ENCODE peak calls at places on chromosomes 2 and 18, in nine cellular contexts. C is renal cortical epithelial cell; K is effector memory CD8-positive, alpha-beta T cell; X is activated CD8-positive, alpha-beta memory T cell treated with anti-CD3 and anti-CD28 coated beads for 1 hour; P is CD4-positive, alpha-beta T cell; Z is HTR-8/SVneo; Q is activated CD4-positive, alpha-beta T cell treated with anti-CD3 and anti-CD28 coated beads, Interleukin-2, amount 50 U/mL, for 24 hours; U is cardiac fibroblast; I is putamen. A is an unnamed sample.
A peak's percentile ranks its signal among the peaks of the same experiment; 100 is the strongest.

GRCh38 chr18:53909668-53910067 is 314.8 kb downstream of the MBD2 start:
- DNase-seq in I (no peak), U (peak; percentile 13), Z (peak; percentile 0), Q (no peak), C (peak; percentile 33), P (no peak), K (no peak), X (no peak), A (peak; percentile 3)

GRCh38 chr2:36562245-36562644 is 35.7 kb downstream of the FEZ2 start:
- DNase-seq in K (no peak), P (no peak), I (no peak), U (peak; percentile 71), Q (no peak), X (no peak), Z (no peak), C (peak; percentile 72), A (no peak)

GRCh38 chr2:20050712-20051517 is 513 bp downstream of the LAPTM4A start:
- DNase-seq in U (peak; percentile 74), C (peak; percentile 59), P (peak; percentile 5), I (peak; percentile 48), Q (peak; percentile 5), X (no peak), Z (peak; percentile 53), K (peak; percentile 20), A (peak; percentile 31)

GRCh38 chr2:3054066-3054465 is 323.6 kb downstream of the EIPR1 start:
- DNase-seq in Z (no peak), Q (no peak), K (no peak), P (no peak), U (no peak), I (no peak), C (no peak), X (no peak), A (no peak)

GRCh38 chr2:68185541-68186164 is 28.0 kb downstream of the PNO1 start:
- DNase-seq in Q (peak; percentile 22), P (peak; percentile 43), K (peak; percentile 42), U (peak; percentile 46), I (no peak), X (peak; percentile 11), Z (peak; percentile 30), C (peak; percentile 27), A (peak; percentile 14)

GRCh38 chr2:238657132-238658053 is 190.5 kb upstream of the TWIST2 start:
- DNase-seq in I (no peak), Z (no peak), K (no peak), C (no peak), U (no peak), Q (no peak), P (no peak), X (no peak), A (peak; percentile 70)

GRCh38 chr18:78407456-78407823 is 572.2 kb upstream of the SALL3 start:
- DNase-seq in K (no peak), Z (no peak), I (no peak), C (no peak), Q (no peak), P (no peak), X (no peak), U (no peak), A (no peak)

GRCh38 chr2:74828534-74828933 is 5.4 kb upstream of the HK2 start:
- DNase-seq in Q (no peak), U (no peak), I (no peak), C (no peak), P (no peak), Z (no peak), K (no peak), X (no peak), A (no peak)

GRCh38 chr2:121804340-121804739 is 48.9 kb downstream of the TSN start:
- DNase-seq in Q (no peak), P (no peak), X (no peak), Z (no peak), U (peak; percentile 13), K (no peak), C (peak; percentile 13), I (no peak), A (no peak)

GRCh38 chr2:236562434-236562833 is 7.2 kb upstream of the ACKR3 start:
- DNase-seq in I (no peak), P (no peak), U (peak; percentile 22), C (peak; percentile 28), Z (no peak), K (no peak), Q (no peak), X (no peak), A (no peak)

GRCh38 chr18:76468345-76469275 is 26.4 kb downstream of the ZNF516 start:
- DNase-seq in Q (no peak), I (no peak), X (no peak), Z (no peak), C (no peak), U (no peak), P (no peak), K (no peak), A (no peak)

GRCh38 chr2:145807978-145808377 is 1288.1 kb upstream of the ZEB2 start:
- DNase-seq in U (peak; percentile 17), X (no peak), Z (no peak), C (peak; percentile 6), Q (no peak), K (no peak), I (no peak), P (no peak), A (peak; percentile 4)

GRCh38 chr2:228318218-228318617 is 136.7 kb upstream of the SPHKAP start:
- DNase-seq in I (no peak), K (no peak), P (no peak), C (peak; percentile 33), X (no peak), Q (no peak), U (peak; percentile 20), Z (peak; percentile 23), A (peak; percentile 25)

GRCh38 chr2:220157312-220157711 is 529.9 kb downstream of the SLC4A3 start:
- DNase-seq in U (no peak), C (no peak), Q (no peak), P (no peak), I (no peak), K (no peak), X (no peak), Z (no peak), A (no peak)

GRCh38 chr2:188808921-188809320 is 165.3 kb upstream of the COL3A1 start:
- DNase-seq in X (no peak), I (no peak), Q (no peak), K (no peak), P (no peak), U (peak; percentile 83), Z (no peak), C (peak; percentile 56), A (peak; percentile 54)

GRCh38 chr2:44780406-44780805 is 161.1 kb upstream of the SIX3 start:
- DNase-seq in K (no peak), Q (no peak), Z (no peak), I (no peak), U (no peak), X (no peak), P (no peak), C (no peak), A (no peak)

GRCh38 chr2:207616185-207616584 is 9.0 kb downstream of the METTL21A start:
- DNase-seq in P (no peak), K (no peak), I (no peak), Z (peak; percentile 22), Q (no peak), C (peak; percentile 19), X (no peak), U (peak; percentile 18), A (peak; percentile 22)

GRCh38 chr2:219001577-219002394 is 8.6 kb upstream of the CRYBA2 start:
- DNase-seq in U (no peak), P (peak; percentile 26), C (no peak), X (no peak), Q (peak; percentile 24), K (no peak), Z (no peak), I (no peak), A (no peak)

GRCh38 chr2:207643892-207644291 is 18.7 kb upstream of the METTL21A start:
- DNase-seq in X (no peak), I (no peak), K (no peak), C (no peak), Z (no peak), U (no peak), Q (no peak), P (no peak), A (no peak)

GRCh38 chr2:41847744-41848441 is 199.9 kb upstream of the PKDCC start:
- DNase-seq in C (peak; percentile 96), I (no peak), X (no peak), P (no peak), Z (no peak), K (no peak), Q (no peak), U (peak; percentile 64), A (no peak)

GRCh38 chr2:17334300-17334699 is 183.9 kb downstream of the RAD51AP2 start:
- DNase-seq in P (no peak), U (no peak), Q (no peak), K (no peak), Z (no peak), X (no peak), C (no peak), I (no peak), A (no peak)

GRCh38 chr18:57854726-57855125 is 51.6 kb upstream of the ATP8B1 start:
- DNase-seq in K (no peak), Z (no peak), P (no peak), U (no peak), X (no peak), Q (no peak), I (no peak), C (no peak), A (no peak)

GRCh38 chr2:135662088-135662487 is 79.6 kb upstream of the UBXN4 start:
- DNase-seq in P (no peak), I (no peak), C (peak; percentile 63), X (no peak), Q (no peak), U (peak; percentile 16), Z (no peak), K (no peak), A (no peak)

GRCh38 chr2:80335411-80335810 is 30.9 kb upstream of the LRRTM1 start:
- DNase-seq in P (no peak), I (no peak), K (no peak), Z (no peak), U (no peak), Q (no peak), C (no peak), X (no peak), A (no peak)

GRCh38 chr2:242010567-242011513 is 141.3 kb downstream of the RTP5 start:
- DNase-seq in Z (no peak), Q (no peak), P (no peak), K (no peak), I (no peak), U (no peak), C (peak; percentile 7), X (no peak), A (no peak)

GRCh38 chr2:232372231-232373208 is 6.0 kb upstream of the ALPP start:
- DNase-seq in Q (no peak), C (no peak), X (no peak), Z (no peak), K (no peak), P (no peak), U (peak; percentile 31), I (no peak), A (peak; percentile 64)

GRCh38 chr2:164620873-164621760 is at the start of gene GRB14:
- DNase-seq in Z (peak; percentile 32), X (no peak), I (no peak), Q (no peak), U (peak; percentile 19), K (no peak), P (no peak), C (peak; percentile 79), A (peak; percentile 39)

GRCh38 chr2:110748489-110748867 is 16.1 kb downstream of the ACOXL start:
- DNase-seq in Q (peak; percentile 66), U (no peak), X (no peak), P (peak; percentile 20), C (peak; percentile 71), I (no peak), K (peak; percentile 42), Z (no peak), A (no peak)

GRCh38 chr2:124530203-124530602 is 505.1 kb downstream of the CNTNAP5 start:
- DNase-seq in I (no peak), K (no peak), C (no peak), P (no peak), Q (no peak), U (peak; percentile 9), X (no peak), Z (no peak), A (no peak)

A was measured in AG08395.